ENCODE peak calls at places on chromosomes 3 and 15, in six cellular contexts. One of them, this sample, is unnamed.

GRCh38 chr15:83835384-83836010 is 181.6 kb downstream of the ADAMTSL3 start:
- DNase-seq in activated naive CD4-positive, alpha-beta T cell: no peak
- DNase-seq in GM10248: no peak
- DNase-seq in neuronal stem cell: no peak
- DNase-seq in IMR-90: no peak
- DNase-seq in suprapubic skin: no peak
- DNase-seq in this sample: no peak

GRCh38 chr3:51380601-51381332 is 4.3 kb upstream of the MANF start:
- DNase-seq in neuronal stem cell: no peak
- DNase-seq in GM10248: no peak
- DNase-seq in IMR-90: no peak
- DNase-seq in activated naive CD4-positive, alpha-beta T cell: no peak
- DNase-seq in suprapubic skin: peak
- DNase-seq in this sample: no peak

GRCh38 chr3:197155039-197155438 is 125.4 kb upstream of the MELTF start:
- DNase-seq in IMR-90: no peak
- DNase-seq in activated naive CD4-positive, alpha-beta T cell: no peak
- DNase-seq in neuronal stem cell: no peak
- DNase-seq in GM10248: no peak
- DNase-seq in suprapubic skin: no peak
- DNase-seq in this sample: no peak

GRCh38 chr3:170584585-170585007 is 1.3 kb downstream of the SLC7A14 start:
- DNase-seq in IMR-90: peak
- DNase-seq in suprapubic skin: peak
- DNase-seq in activated naive CD4-positive, alpha-beta T cell: peak
- DNase-seq in GM10248: peak
- DNase-seq in neuronal stem cell: peak
- DNase-seq in this sample: no peak

GRCh38 chr3:159840900-159841299 is 147.7 kb upstream of the IL12A start:
- DNase-seq in GM10248: no peak
- DNase-seq in activated naive CD4-positive, alpha-beta T cell: no peak
- DNase-seq in neuronal stem cell: no peak
- DNase-seq in IMR-90: no peak
- DNase-seq in suprapubic skin: no peak
- DNase-seq in this sample: no peak

GRCh38 chr3:65348596-65348995 is 660.8 kb upstream of the ADAMTS9 start:
- DNase-seq in neuronal stem cell: no peak
- DNase-seq in activated naive CD4-positive, alpha-beta T cell: no peak
- DNase-seq in suprapubic skin: no peak
- DNase-seq in IMR-90: peak
- DNase-seq in GM10248: no peak
- DNase-seq in this sample: no peak

GRCh38 chr15:97966924-97967620 is 6.6 kb downstream of the ARRDC4 start:
- DNase-seq in suprapubic skin: no peak
- DNase-seq in GM10248: no peak
- DNase-seq in IMR-90: no peak
- DNase-seq in neuronal stem cell: no peak
- DNase-seq in activated naive CD4-positive, alpha-beta T cell: no peak
- DNase-seq in this sample: no peak

GRCh38 chr15:91940466-91941381 is 87.2 kb downstream of the SLCO3A1 start:
- DNase-seq in activated naive CD4-positive, alpha-beta T cell: no peak
- DNase-seq in neuronal stem cell: no peak
- DNase-seq in GM10248: no peak
- DNase-seq in IMR-90: no peak
- DNase-seq in suprapubic skin: no peak
- DNase-seq in this sample: no peak

GRCh38 chr15:45827275-45827674 is 192.4 kb downstream of the SQOR start:
- DNase-seq in activated naive CD4-positive, alpha-beta T cell: no peak
- DNase-seq in GM10248: no peak
- DNase-seq in IMR-90: no peak
- DNase-seq in neuronal stem cell: no peak
- DNase-seq in suprapubic skin: no peak
- DNase-seq in this sample: no peak

GRCh38 chr3:22731901-22732300 is 471.2 kb upstream of the UBE2E2 start:
- DNase-seq in GM10248: no peak
- DNase-seq in neuronal stem cell: no peak
- DNase-seq in suprapubic skin: no peak
- DNase-seq in activated naive CD4-positive, alpha-beta T cell: no peak
- DNase-seq in IMR-90: no peak
- DNase-seq in this sample: no peak

GRCh38 chr15:82714026-82714425 is 4.4 kb upstream of the AP3B2 start:
- DNase-seq in IMR-90: no peak
- DNase-seq in GM10248: no peak
- DNase-seq in activated naive CD4-positive, alpha-beta T cell: no peak
- DNase-seq in neuronal stem cell: no peak
- DNase-seq in suprapubic skin: no peak
- DNase-seq in this sample: peak

GRCh38 chr3:81823882-81824395 is 62.5 kb upstream of the GBE1 start:
- DNase-seq in suprapubic skin: no peak
- DNase-seq in activated naive CD4-positive, alpha-beta T cell: no peak
- DNase-seq in GM10248: peak
- DNase-seq in IMR-90: no peak
- DNase-seq in neuronal stem cell: no peak
- DNase-seq in this sample: peak

GRCh38 chr3:189355481-189356201 is 183.9 kb downstream of the TPRG1 start:
- DNase-seq in suprapubic skin: no peak
- DNase-seq in neuronal stem cell: no peak
- DNase-seq in activated naive CD4-positive, alpha-beta T cell: peak
- DNase-seq in IMR-90: peak
- DNase-seq in GM10248: no peak
- DNase-seq in this sample: no peak

GRCh38 chr3:96488708-96489107 is 325.7 kb upstream of the EPHA6 start:
- DNase-seq in suprapubic skin: no peak
- DNase-seq in GM10248: no peak
- DNase-seq in activated naive CD4-positive, alpha-beta T cell: no peak
- DNase-seq in neuronal stem cell: no peak
- DNase-seq in IMR-90: no peak
- DNase-seq in this sample: no peak

GRCh38 chr3:18422972-18423371 is 2.2 kb downstream of the SATB1 start:
- DNase-seq in neuronal stem cell: no peak
- DNase-seq in IMR-90: no peak
- DNase-seq in suprapubic skin: no peak
- DNase-seq in activated naive CD4-positive, alpha-beta T cell: no peak
- DNase-seq in GM10248: no peak
- DNase-seq in this sample: no peak

GRCh38 chr3:88180398-88180999 is 30.7 kb downstream of the C3orf38 start:
- DNase-seq in GM10248: peak
- DNase-seq in neuronal stem cell: no peak
- DNase-seq in suprapubic skin: no peak
- DNase-seq in IMR-90: peak
- DNase-seq in activated naive CD4-positive, alpha-beta T cell: no peak
- DNase-seq in this sample: peak

GRCh38 chr15:48722764-48723661 is 77.5 kb upstream of the FBN1 start:
- DNase-seq in IMR-90: peak
- DNase-seq in suprapubic skin: no peak
- DNase-seq in neuronal stem cell: no peak
- DNase-seq in GM10248: no peak
- DNase-seq in activated naive CD4-positive, alpha-beta T cell: no peak
- DNase-seq in this sample: no peak

GRCh38 chr3:112672716-112673506 is 32.0 kb upstream of the CCDC80 start:
- DNase-seq in IMR-90: no peak
- DNase-seq in neuronal stem cell: no peak
- DNase-seq in suprapubic skin: no peak
- DNase-seq in GM10248: no peak
- DNase-seq in activated naive CD4-positive, alpha-beta T cell: no peak
- DNase-seq in this sample: no peak

GRCh38 chr15:77831989-77832388 is 199.3 kb upstream of the LINGO1 start:
- DNase-seq in GM10248: no peak
- DNase-seq in neuronal stem cell: no peak
- DNase-seq in IMR-90: no peak
- DNase-seq in suprapubic skin: peak
- DNase-seq in activated naive CD4-positive, alpha-beta T cell: no peak
- DNase-seq in this sample: no peak

GRCh38 chr3:124780356-124780755 is 50.1 kb downstream of the UMPS start:
- DNase-seq in IMR-90: peak
- DNase-seq in GM10248: no peak
- DNase-seq in activated naive CD4-positive, alpha-beta T cell: no peak
- DNase-seq in neuronal stem cell: no peak
- DNase-seq in suprapubic skin: peak
- DNase-seq in this sample: no peak

GRCh38 chr3:9704343-9705322 is 1.0 kb downstream of the CPNE9 start:
- DNase-seq in GM10248: peak
- DNase-seq in IMR-90: peak
- DNase-seq in neuronal stem cell: peak
- DNase-seq in suprapubic skin: no peak
- DNase-seq in activated naive CD4-positive, alpha-beta T cell: no peak
- DNase-seq in this sample: no peak

GRCh38 chr15:71129660-71130059 is 14.4 kb downstream of the THSD4 start:
- DNase-seq in neuronal stem cell: no peak
- DNase-seq in IMR-90: no peak
- DNase-seq in GM10248: no peak
- DNase-seq in suprapubic skin: no peak
- DNase-seq in activated naive CD4-positive, alpha-beta T cell: no peak
- DNase-seq in this sample: no peak

This sample was measured in GM12878.